ENCODE peak calls at places on chromosomes 12 and 14, in ten cellular contexts. One of them, this sample, is unnamed.

GRCh38 chr12:1728824-1729223 is 38.0 kb downstream of the ADIPOR2 start:
- DNase-seq in stomach: no peak
- DNase-seq in A549: no peak
- DNase-seq in transverse colon: no peak
- DNase-seq in heart left ventricle: no peak
- DNase-seq in tibial nerve: no peak
- DNase-seq in breast epithelium: no peak
- DNase-seq in H54: no peak
- DNase-seq in uterus: no peak
- DNase-seq in NB4: no peak
- DNase-seq in this sample: no peak

GRCh38 chr12:130220361-130220760 is 58.1 kb downstream of the FZD10 start:
- DNase-seq in stomach: no peak
- DNase-seq in A549: no peak
- DNase-seq in transverse colon: no peak
- DNase-seq in heart left ventricle: no peak
- DNase-seq in tibial nerve: no peak
- DNase-seq in breast epithelium: no peak
- DNase-seq in H54: no peak
- DNase-seq in uterus: no peak
- DNase-seq in NB4: no peak
- DNase-seq in this sample: no peak

GRCh38 chr14:86481105-86481504 is 951.2 kb downstream of the FLRT2 start:
- DNase-seq in stomach: no peak
- DNase-seq in A549: no peak
- DNase-seq in transverse colon: no peak
- DNase-seq in heart left ventricle: no peak
- DNase-seq in tibial nerve: no peak
- DNase-seq in breast epithelium: no peak
- DNase-seq in H54: no peak
- DNase-seq in uterus: no peak
- DNase-seq in NB4: no peak
- DNase-seq in this sample: no peak

GRCh38 chr12:118358607-118359540 is 13.8 kb downstream of the TAOK3 start:
- DNase-seq in stomach: no peak
- DNase-seq in A549: peak; percentile 29
- DNase-seq in transverse colon: no peak
- DNase-seq in heart left ventricle: no peak
- DNase-seq in tibial nerve: no peak
- DNase-seq in breast epithelium: no peak
- DNase-seq in H54: no peak
- DNase-seq in uterus: no peak
- DNase-seq in NB4: peak; percentile 82
- DNase-seq in this sample: peak; percentile 55

GRCh38 chr12:40152783-40153383 is 47.0 kb upstream of the SLC2A13 start:
- DNase-seq in stomach: peak; percentile 50
- DNase-seq in A549: peak; percentile 65
- DNase-seq in transverse colon: peak; percentile 59
- DNase-seq in heart left ventricle: peak; percentile 30
- DNase-seq in tibial nerve: peak; percentile 64
- DNase-seq in breast epithelium: no peak
- DNase-seq in H54: no peak
- DNase-seq in uterus: peak; percentile 30
- DNase-seq in NB4: peak; percentile 78
- DNase-seq in this sample: peak; percentile 33

GRCh38 chr12:68587448-68587873 is 23.2 kb upstream of the RAP1B start:
- DNase-seq in stomach: no peak
- DNase-seq in A549: no peak
- DNase-seq in transverse colon: no peak
- DNase-seq in heart left ventricle: no peak
- DNase-seq in tibial nerve: no peak
- DNase-seq in breast epithelium: no peak
- DNase-seq in H54: no peak
- DNase-seq in uterus: no peak
- DNase-seq in NB4: peak; percentile 93
- DNase-seq in this sample: no peak

GRCh38 chr12:98417303-98417702 is 98.1 kb upstream of the TMPO start:
- DNase-seq in stomach: no peak
- DNase-seq in A549: no peak
- DNase-seq in transverse colon: no peak
- DNase-seq in heart left ventricle: no peak
- DNase-seq in tibial nerve: no peak
- DNase-seq in breast epithelium: no peak
- DNase-seq in H54: no peak
- DNase-seq in uterus: no peak
- DNase-seq in NB4: peak; percentile 62
- DNase-seq in this sample: no peak

GRCh38 chr12:116391501-116391900 is 114.0 kb upstream of the MED13L start:
- DNase-seq in stomach: no peak
- DNase-seq in A549: no peak
- DNase-seq in transverse colon: no peak
- DNase-seq in heart left ventricle: no peak
- DNase-seq in tibial nerve: no peak
- DNase-seq in breast epithelium: no peak
- DNase-seq in H54: no peak
- DNase-seq in uterus: no peak
- DNase-seq in NB4: no peak
- DNase-seq in this sample: no peak

GRCh38 chr14:68667313-68667791 is 125.5 kb downstream of the ZFP36L1 start:
- DNase-seq in stomach: no peak
- DNase-seq in A549: no peak
- DNase-seq in transverse colon: no peak
- DNase-seq in heart left ventricle: no peak
- DNase-seq in tibial nerve: no peak
- DNase-seq in breast epithelium: no peak
- DNase-seq in H54: no peak
- DNase-seq in uterus: no peak
- DNase-seq in NB4: no peak
- DNase-seq in this sample: no peak

GRCh38 chr12:43914923-43915468 is 79.1 kb downstream of the TMEM117 start:
- DNase-seq in stomach: no peak
- DNase-seq in A549: peak; percentile 19
- DNase-seq in transverse colon: no peak
- DNase-seq in heart left ventricle: no peak
- DNase-seq in tibial nerve: no peak
- DNase-seq in breast epithelium: no peak
- DNase-seq in H54: no peak
- DNase-seq in uterus: no peak
- DNase-seq in NB4: peak; percentile 12
- DNase-seq in this sample: no peak

GRCh38 chr12:90153827-90154226 is 445.2 kb upstream of the ATP2B1 start:
- DNase-seq in stomach: no peak
- DNase-seq in A549: no peak
- DNase-seq in transverse colon: no peak
- DNase-seq in heart left ventricle: no peak
- DNase-seq in tibial nerve: no peak
- DNase-seq in breast epithelium: no peak
- DNase-seq in H54: no peak
- DNase-seq in uterus: no peak
- DNase-seq in NB4: no peak
- DNase-seq in this sample: no peak

GRCh38 chr14:82500222-82500621 is 966.6 kb upstream of the SEL1L start:
- DNase-seq in stomach: no peak
- DNase-seq in A549: no peak
- DNase-seq in transverse colon: no peak
- DNase-seq in heart left ventricle: no peak
- DNase-seq in tibial nerve: no peak
- DNase-seq in breast epithelium: no peak
- DNase-seq in H54: no peak
- DNase-seq in uterus: no peak
- DNase-seq in NB4: no peak
- DNase-seq in this sample: no peak

GRCh38 chr14:77027538-77028383 is 747 bp downstream of the IRF2BPL start:
- DNase-seq in stomach: peak; percentile 64
- DNase-seq in A549: peak; percentile 81
- DNase-seq in transverse colon: peak; percentile 75
- DNase-seq in heart left ventricle: peak; percentile 85
- DNase-seq in tibial nerve: no peak
- DNase-seq in breast epithelium: peak; percentile 81
- DNase-seq in H54: no peak
- DNase-seq in uterus: peak; percentile 85
- DNase-seq in NB4: peak; percentile 83
- DNase-seq in this sample: peak; percentile 80
- TF ChIP-seq POLR2A in stomach: no peak
- TF ChIP-seq POLR2A in A549: no peak
- TF ChIP-seq POLR2A in transverse colon: peak; percentile 64
- TF ChIP-seq POLR2A in heart left ventricle: no peak
- TF ChIP-seq POLR2A in tibial nerve: no peak
- TF ChIP-seq POLR2A in breast epithelium: no peak
- TF ChIP-seq POLR2A in H54: no peak
- TF ChIP-seq POLR2A in uterus: peak; percentile 2
- TF ChIP-seq POLR2A in NB4: no peak
- TF ChIP-seq POLR2A in this sample: no peak

GRCh38 chr12:48764521-48764920 is 24.4 kb downstream of the ADCY6 start:
- DNase-seq in stomach: peak; percentile 52
- DNase-seq in A549: no peak
- DNase-seq in transverse colon: peak; percentile 65
- DNase-seq in heart left ventricle: no peak
- DNase-seq in tibial nerve: no peak
- DNase-seq in breast epithelium: no peak
- DNase-seq in H54: no peak
- DNase-seq in uterus: no peak
- DNase-seq in NB4: peak; percentile 33
- DNase-seq in this sample: no peak
- TF ChIP-seq POLR2A in stomach: no peak
- TF ChIP-seq POLR2A in A549: no peak
- TF ChIP-seq POLR2A in transverse colon: no peak
- TF ChIP-seq POLR2A in heart left ventricle: no peak
- TF ChIP-seq POLR2A in tibial nerve: no peak
- TF ChIP-seq POLR2A in breast epithelium: no peak
- TF ChIP-seq POLR2A in H54: no peak
- TF ChIP-seq POLR2A in uterus: no peak
- TF ChIP-seq POLR2A in NB4: no peak
- TF ChIP-seq POLR2A in this sample: no peak

GRCh38 chr12:120125029-120125428 is 8.5 kb upstream of the RAB35 start:
- DNase-seq in stomach: no peak
- DNase-seq in A549: no peak
- DNase-seq in transverse colon: no peak
- DNase-seq in heart left ventricle: no peak
- DNase-seq in tibial nerve: no peak
- DNase-seq in breast epithelium: no peak
- DNase-seq in H54: no peak
- DNase-seq in uterus: no peak
- DNase-seq in NB4: no peak
- DNase-seq in this sample: no peak
- TF ChIP-seq POLR2A in stomach: no peak
- TF ChIP-seq POLR2A in A549: no peak
- TF ChIP-seq POLR2A in transverse colon: no peak
- TF ChIP-seq POLR2A in heart left ventricle: no peak
- TF ChIP-seq POLR2A in tibial nerve: no peak
- TF ChIP-seq POLR2A in breast epithelium: no peak
- TF ChIP-seq POLR2A in H54: no peak
- TF ChIP-seq POLR2A in uterus: no peak
- TF ChIP-seq POLR2A in NB4: no peak
- TF ChIP-seq POLR2A in this sample: no peak

DNA sequence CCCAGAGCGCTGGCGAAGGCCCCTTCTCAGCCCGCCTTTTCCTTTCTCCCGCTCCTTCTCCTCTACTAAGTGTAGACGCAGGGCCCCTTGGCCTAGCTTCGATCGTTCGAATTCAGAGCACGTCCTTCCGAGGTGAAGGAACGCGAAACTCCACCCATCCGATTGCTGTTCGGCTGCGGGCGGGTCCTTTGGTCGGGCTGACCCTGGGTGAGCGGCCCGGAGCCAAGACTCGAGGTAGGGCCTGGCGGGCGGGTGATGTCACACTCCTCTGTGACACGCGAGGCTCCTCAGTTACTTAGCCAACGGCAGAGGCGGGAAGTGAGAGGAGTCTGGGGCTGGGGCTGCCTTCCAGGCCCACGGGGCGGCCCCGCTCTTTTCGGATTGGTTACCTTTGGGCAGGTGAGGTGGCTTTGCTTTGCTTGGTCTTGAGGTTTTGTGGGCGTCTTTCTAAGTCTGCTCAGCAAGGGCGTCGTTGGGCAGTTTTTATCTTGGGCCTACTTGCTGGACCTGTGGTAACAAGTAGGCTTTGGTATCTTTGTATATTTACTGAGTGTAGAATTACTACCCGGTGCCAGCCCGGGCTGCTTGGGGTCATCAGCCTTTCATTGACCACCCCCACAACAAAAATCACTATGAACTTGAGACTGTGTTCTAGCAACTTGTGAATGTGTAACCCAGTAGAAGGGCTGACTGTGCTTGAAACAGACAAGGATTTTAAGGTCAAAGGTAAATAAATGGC is 694 bp downstream of the TMBIM6 start:
- DNase-seq in stomach: peak; percentile 93
- DNase-seq in A549: peak; percentile 84
- DNase-seq in transverse colon: peak; percentile 94
- DNase-seq in heart left ventricle: peak; percentile 90
- DNase-seq in tibial nerve: peak; percentile 79
- DNase-seq in breast epithelium: peak; percentile 90
- DNase-seq in H54: peak; percentile 57
- DNase-seq in uterus: peak; percentile 74
- DNase-seq in NB4: peak; percentile 93
- DNase-seq in this sample: peak; percentile 94
- TF ChIP-seq POLR2A in stomach: no peak
- TF ChIP-seq POLR2A in A549: no peak
- TF ChIP-seq POLR2A in transverse colon: no peak
- TF ChIP-seq POLR2A in heart left ventricle: no peak
- TF ChIP-seq POLR2A in tibial nerve: no peak
- TF ChIP-seq POLR2A in breast epithelium: no peak
- TF ChIP-seq POLR2A in H54: peak; percentile 7
- TF ChIP-seq POLR2A in uterus: no peak
- TF ChIP-seq POLR2A in NB4: no peak
- TF ChIP-seq POLR2A in this sample: no peak